ENCODE peak calls at places on chromosomes 4 and X, in six cellular contexts. K is brain microvascular endothelial cell, J is PC-9, H is heart right ventricle, U is fibroblast of lung, C is fibroblast of mammary gland. Z is an unnamed sample.

GRCh38 chrX:43655961-43656494 is at the start of gene MAOA:
- DNase-seq in C (peak; percentile 51), J (no peak), K (no peak), U (no peak), H (peak; percentile 77), Z (no peak)

GRCh38 chr4:143531773-143532491 is 18.4 kb downstream of the SMARCA5 start:
- DNase-seq in K (no peak), C (no peak), J (no peak), U (peak; percentile 20), H (no peak), Z (peak; percentile 3)

GRCh38 chrX:9337056-9337455 is 127.8 kb upstream of the TBL1X start:
- DNase-seq in C (peak; percentile 82), K (no peak), H (no peak), U (peak; percentile 62), J (no peak), Z (no peak)

GRCh38 chr4:11847161-11847560 is 418.5 kb upstream of the HS3ST1 start:
- DNase-seq in H (no peak), K (no peak), C (no peak), J (no peak), U (no peak), Z (no peak)

GRCh38 chrX:41291309-41291708 is 42.7 kb upstream of the DDX3X start:
- DNase-seq in K (no peak), C (no peak), U (no peak), J (no peak), H (no peak), Z (no peak)

GRCh38 chr4:146053901-146054300 is 115.3 kb upstream of the ZNF827 start:
- DNase-seq in U (peak; percentile 57), J (no peak), C (no peak), K (peak; percentile 22), H (no peak), Z (no peak)

GRCh38 chr4:122758033-122758432 is 25.5 kb downstream of the BBS12 start:
- DNase-seq in U (no peak), H (no peak), K (no peak), C (peak; percentile 57), J (no peak), Z (no peak)

GRCh38 chrX:150202641-150203248 is 160.4 kb upstream of the MAMLD1 start:
- DNase-seq in J (no peak), C (peak; percentile 78), K (peak; percentile 50), U (peak; percentile 24), H (no peak), Z (no peak)

GRCh38 chrX:80808854-80809493 is 703 bp downstream of the BRWD3 start:
- DNase-seq in U (peak; percentile 1), J (peak; percentile 24), C (no peak), K (no peak), H (no peak), Z (no peak)

GRCh38 chrX:80765226-80765625 is 44.5 kb downstream of the BRWD3 start:
- DNase-seq in K (peak; percentile 54), U (peak; percentile 83), J (peak; percentile 0), C (peak; percentile 47), H (no peak), Z (peak; percentile 15)

GRCh38 chr4:124710253-124710849 is 2.2 kb downstream of the ANKRD50 start:
- DNase-seq in U (peak; percentile 41), C (no peak), K (peak; percentile 3), J (no peak), H (no peak), Z (no peak)

GRCh38 chrX:132953358-132953757 is 5.1 kb downstream of the HS6ST2 start:
- DNase-seq in H (no peak), C (no peak), K (no peak), U (peak; percentile 5), J (no peak), Z (no peak)

GRCh38 chrX:31099536-31100090 is 27.8 kb upstream of the FTHL17 start:
- DNase-seq in C (no peak), H (no peak), U (no peak), J (no peak), K (no peak), Z (no peak)

GRCh38 chr4:108466936-108467902 is 153.2 kb upstream of the RPL34 start:
- DNase-seq in U (peak; percentile 96), C (peak; percentile 89), J (peak; percentile 7), H (no peak), K (peak; percentile 81), Z (peak; percentile 89)

GRCh38 chr4:1222036-1222789 is 26.7 kb downstream of the CTBP1 start:
- DNase-seq in C (no peak), J (no peak), H (no peak), U (no peak), K (no peak), Z (no peak)

GRCh38 chr4:46909078-46909477 is at the start of gene COX7B2:
- DNase-seq in U (no peak), K (no peak), C (no peak), H (no peak), J (peak; percentile 26), Z (no peak)

GRCh38 chrX:826026-826425 is 195.4 kb downstream of the SHOX start:
- DNase-seq in K (peak; percentile 60), H (no peak), C (peak; percentile 49), U (peak; percentile 1), J (no peak), Z (no peak)

GRCh38 chrX:32176510-32176909 is 1034.8 kb downstream of the DMD start:
- DNase-seq in H (no peak), U (no peak), K (no peak), C (no peak), J (no peak), Z (no peak)

GRCh38 chr4:138158746-138159297 is 83.3 kb downstream of the SLC7A11 start:
- DNase-seq in K (peak; percentile 77), J (no peak), C (peak; percentile 87), U (peak; percentile 86), H (no peak), Z (peak; percentile 29)

GRCh38 chr4:133866328-133866699 is 335.3 kb downstream of the PABPC4L start:
- DNase-seq in K (peak; percentile 8), H (no peak), U (peak; percentile 91), C (peak; percentile 16), J (no peak), Z (peak; percentile 97)

GRCh38 chr4:86688026-86688425 is 93.9 kb downstream of the PTPN13 start:
- DNase-seq in K (no peak), C (no peak), H (no peak), J (no peak), U (no peak), Z (no peak)

GRCh38 chr4:89509708-89510269 is 202.2 kb upstream of the GPRIN3 start:
- DNase-seq in C (peak; percentile 97), J (no peak), U (peak; percentile 77), K (peak; percentile 16), H (no peak), Z (peak; percentile 39)

GRCh38 chr4:36349904-36350554 is 68.6 kb downstream of the DTHD1 start:
- DNase-seq in K (no peak), C (no peak), U (peak; percentile 20), J (peak; percentile 4), H (no peak), Z (no peak)

GRCh38 chr4:36348403-36348938 is 67.1 kb downstream of the DTHD1 start:
- DNase-seq in H (no peak), K (no peak), C (no peak), U (no peak), J (no peak), Z (no peak)

DNA sequence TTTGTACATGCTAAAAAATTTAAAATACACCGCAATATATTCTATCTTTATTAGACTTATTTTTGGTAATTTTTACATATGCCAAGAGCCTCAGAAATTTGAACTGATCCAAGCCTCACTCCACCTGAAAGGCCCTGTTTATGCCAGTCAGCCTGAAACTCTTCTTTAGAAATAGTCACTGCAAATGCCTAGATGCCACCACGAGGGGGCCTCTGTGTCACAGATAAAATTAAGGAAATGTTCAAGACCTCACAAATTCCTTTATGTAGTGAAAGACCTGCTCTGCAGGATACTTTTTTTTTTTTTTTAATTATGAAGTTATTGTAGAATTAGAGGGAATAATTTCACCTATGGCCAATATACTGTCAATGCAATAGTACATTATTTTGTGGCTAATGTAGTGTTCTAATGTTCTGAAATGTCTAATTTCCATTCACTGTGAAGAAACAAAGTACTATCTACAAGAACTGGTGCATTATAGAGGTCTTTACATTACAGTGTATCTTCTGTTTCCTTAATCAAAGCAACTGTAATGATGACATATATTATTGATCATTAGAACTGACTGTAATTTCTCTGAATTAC is 69.8 kb downstream of the DTHD1 start:
- DNase-seq in J (peak; percentile 52), H (peak; percentile 29), K (peak; percentile 16), U (peak; percentile 37), C (peak; percentile 28), Z (peak; percentile 28)
- TF ChIP-seq CTCF in J (peak; percentile 85), H (peak; percentile 61), K (peak; percentile 74), U (peak; percentile 30), C (peak; percentile 64), Z (peak; percentile 78)

DNA sequence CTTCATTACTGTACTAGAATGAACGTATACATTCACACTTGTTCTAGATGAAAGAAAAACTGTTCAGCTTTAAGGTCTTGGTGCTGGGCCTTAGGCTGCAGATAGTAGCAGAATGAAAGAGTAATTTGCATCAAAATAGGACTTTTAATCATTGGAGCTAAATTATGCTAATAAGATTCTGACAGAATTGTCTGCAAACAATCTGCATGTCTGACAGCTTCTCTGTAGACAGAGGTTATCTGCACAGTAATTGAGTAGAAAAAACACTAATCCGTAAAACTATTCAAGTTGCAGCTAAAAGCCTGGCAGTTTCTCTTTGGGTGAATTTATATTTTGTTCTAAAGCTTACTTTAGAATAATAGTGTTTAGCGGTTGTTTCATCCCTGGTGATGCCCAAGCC is 25.4 kb downstream of the LRP2BP start:
- DNase-seq in U (no peak), K (no peak), C (no peak), J (no peak), H (no peak), Z (no peak)
- H3K4me3 ChIP-seq in U (no peak overlapping the region), K (no peak overlapping the region), C (no peak overlapping the region), J (no peak overlapping the region), H (no peak overlapping the region), Z (no peak overlapping the region)

DNA sequence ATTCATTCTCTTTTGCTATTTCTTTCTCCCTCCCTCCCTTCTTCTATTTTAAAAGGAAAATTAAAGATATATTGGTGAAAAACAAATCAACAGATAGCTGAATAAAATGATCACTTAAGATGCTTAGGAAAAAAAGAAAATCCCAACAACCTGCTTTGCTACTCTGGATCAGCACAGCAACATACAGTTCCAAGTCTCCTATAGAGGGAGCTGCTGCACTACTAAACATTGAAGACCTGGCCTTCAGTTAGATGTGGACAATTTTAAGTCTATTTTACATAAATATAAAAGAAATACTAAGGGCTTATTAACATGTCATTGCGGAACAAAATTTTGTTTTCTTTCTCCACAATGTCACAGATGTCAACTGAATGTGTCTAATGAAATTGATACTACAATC is 226.4 kb downstream of the MAGEB5 start:
- DNase-seq in J (no peak), H (no peak), K (peak; percentile 40), U (no peak), C (peak; percentile 1), Z (no peak)
- TF ChIP-seq CTCF in J (peak; percentile 51), H (peak; percentile 31), K (peak; percentile 64), U (peak; percentile 17), C (peak; percentile 12), Z (peak; percentile 16)

GRCh38 chr4:110637408-110638131 is 14.7 kb upstream of the PITX2 start:
- DNase-seq in K (no peak), J (no peak), H (no peak), U (no peak), C (no peak), Z (no peak)

GRCh38 chr4:110634320-110635154 is 11.7 kb upstream of the PITX2 start:
- DNase-seq in H (no peak), J (no peak), K (no peak), U (no peak), C (no peak), Z (no peak)

GRCh38 chr4:110635155-110635479 is 12.2 kb upstream of the PITX2 start:
- DNase-seq in U (no peak), C (no peak), J (no peak), H (no peak), K (no peak), Z (no peak)

GRCh38 chr4:110636677-110637407 is 14.0 kb upstream of the PITX2 start:
- DNase-seq in H (no peak), U (peak; percentile 46), C (peak; percentile 72), J (no peak), K (no peak), Z (no peak)

GRCh38 chr4:110636231-110636676 is 13.4 kb upstream of the PITX2 start:
- DNase-seq in K (no peak), C (no peak), J (no peak), H (no peak), U (no peak), Z (no peak)
- H3K4me3 ChIP-seq in K (no peak overlapping the region), C (peak overlapping the region; percentile 51), J (no peak overlapping the region), H (peak overlapping the region; percentile 4), U (no peak overlapping the region), Z (no peak overlapping the region)

Z was measured in astrocyte of the cerebellum.